ENCODE peak calls at places on chromosomes 5 and 9, in five cellular contexts. One of them, this sample, is unnamed.

GRCh38 chr5:172806897-172807672 is 27.0 kb upstream of the ERGIC1 start:
- DNase-seq in mesenchymal stem cell: peak; percentile 90
- DNase-seq in neuronal stem cell: no peak
- DNase-seq in H9: peak; percentile 89
- DNase-seq in H1: peak; percentile 49
- DNase-seq in this sample: peak; percentile 95

GRCh38 chr9:127444921-127445850 is 6.0 kb downstream of the RPL12 start:
- DNase-seq in mesenchymal stem cell: no peak
- DNase-seq in neuronal stem cell: no peak
- DNase-seq in H9: no peak
- DNase-seq in H1: no peak
- DNase-seq in this sample: no peak

GRCh38 chr5:143374496-143375217 is 28.8 kb downstream of the NR3C1 start:
- DNase-seq in mesenchymal stem cell: no peak
- DNase-seq in neuronal stem cell: no peak
- DNase-seq in H9: no peak
- DNase-seq in H1: no peak
- DNase-seq in this sample: no peak

GRCh38 chr5:73443725-73444498 is 4.7 kb downstream of the FOXD1 start:
- DNase-seq in mesenchymal stem cell: no peak
- DNase-seq in neuronal stem cell: no peak
- DNase-seq in H9: peak; percentile 92
- DNase-seq in H1: peak; percentile 77
- DNase-seq in this sample: no peak

GRCh38 chr5:51651476-51651875 is 268.2 kb downstream of the ISL1 start:
- DNase-seq in mesenchymal stem cell: peak; percentile 40
- DNase-seq in neuronal stem cell: no peak
- DNase-seq in H9: no peak
- DNase-seq in H1: no peak
- DNase-seq in this sample: no peak

GRCh38 chr5:71905804-71906711 is 187.0 kb downstream of the CARTPT start:
- DNase-seq in mesenchymal stem cell: peak; percentile 41
- DNase-seq in neuronal stem cell: no peak
- DNase-seq in H9: no peak
- DNase-seq in H1: no peak
- DNase-seq in this sample: no peak

GRCh38 chr5:110268283-110268682 is 458.2 kb downstream of the TMEM232 start:
- DNase-seq in mesenchymal stem cell: no peak
- DNase-seq in neuronal stem cell: peak; percentile 69
- DNase-seq in H9: no peak
- DNase-seq in H1: no peak
- DNase-seq in this sample: no peak

GRCh38 chr5:174355208-174355612 is 309.7 kb downstream of the NSG2 start:
- DNase-seq in mesenchymal stem cell: peak; percentile 78
- DNase-seq in neuronal stem cell: no peak
- DNase-seq in H9: no peak
- DNase-seq in H1: no peak
- DNase-seq in this sample: peak; percentile 91

GRCh38 chr9:32644698-32645097 is 9.2 kb upstream of the TAF1L start:
- DNase-seq in mesenchymal stem cell: no peak
- DNase-seq in neuronal stem cell: no peak
- DNase-seq in H9: no peak
- DNase-seq in H1: no peak
- DNase-seq in this sample: no peak

GRCh38 chr9:13755551-13755950 is 476.1 kb upstream of the MPDZ start:
- DNase-seq in mesenchymal stem cell: no peak
- DNase-seq in neuronal stem cell: no peak
- DNase-seq in H9: no peak
- DNase-seq in H1: no peak
- DNase-seq in this sample: no peak

GRCh38 chr5:96687812-96688453 is 25.8 kb downstream of the CAST start:
- DNase-seq in mesenchymal stem cell: peak; percentile 74
- DNase-seq in neuronal stem cell: no peak
- DNase-seq in H9: no peak
- DNase-seq in H1: no peak
- DNase-seq in this sample: peak; percentile 64

GRCh38 chr5:75042511-75042910 is 9.8 kb downstream of the GCNT4 start:
- DNase-seq in mesenchymal stem cell: no peak
- DNase-seq in neuronal stem cell: no peak
- DNase-seq in H9: no peak
- DNase-seq in H1: no peak
- DNase-seq in this sample: no peak

GRCh38 chr9:37951671-37952579 is 48.0 kb upstream of the SLC25A51 start:
- DNase-seq in mesenchymal stem cell: no peak
- DNase-seq in neuronal stem cell: no peak
- DNase-seq in H9: no peak
- DNase-seq in H1: no peak
- DNase-seq in this sample: no peak

GRCh38 chr9:77731008-77731698 is 83.0 kb upstream of the GNA14 start:
- DNase-seq in mesenchymal stem cell: no peak
- DNase-seq in neuronal stem cell: no peak
- DNase-seq in H9: no peak
- DNase-seq in H1: no peak
- DNase-seq in this sample: no peak

GRCh38 chr9:136025481-136025880 is 64.3 kb upstream of the UBAC1 start:
- DNase-seq in mesenchymal stem cell: no peak
- DNase-seq in neuronal stem cell: no peak
- DNase-seq in H9: no peak
- DNase-seq in H1: no peak
- DNase-seq in this sample: no peak

GRCh38 chr9:108015690-108016089 is 526.1 kb upstream of the KLF4 start:
- DNase-seq in mesenchymal stem cell: no peak
- DNase-seq in neuronal stem cell: no peak
- DNase-seq in H9: no peak
- DNase-seq in H1: no peak
- DNase-seq in this sample: no peak

GRCh38 chr9:108014353-108014752 is 524.8 kb upstream of the KLF4 start:
- DNase-seq in mesenchymal stem cell: no peak
- DNase-seq in neuronal stem cell: no peak
- DNase-seq in H9: no peak
- DNase-seq in H1: no peak
- DNase-seq in this sample: no peak

GRCh38 chr9:108012405-108012804 is 522.8 kb upstream of the KLF4 start:
- DNase-seq in mesenchymal stem cell: no peak
- DNase-seq in neuronal stem cell: no peak
- DNase-seq in H9: no peak
- DNase-seq in H1: no peak
- DNase-seq in this sample: no peak

GRCh38 chr9:108017671-108018070 is 528.1 kb upstream of the KLF4 start:
- DNase-seq in mesenchymal stem cell: no peak
- DNase-seq in neuronal stem cell: peak; percentile 27
- DNase-seq in H9: no peak
- DNase-seq in H1: no peak
- DNase-seq in this sample: no peak

DNA sequence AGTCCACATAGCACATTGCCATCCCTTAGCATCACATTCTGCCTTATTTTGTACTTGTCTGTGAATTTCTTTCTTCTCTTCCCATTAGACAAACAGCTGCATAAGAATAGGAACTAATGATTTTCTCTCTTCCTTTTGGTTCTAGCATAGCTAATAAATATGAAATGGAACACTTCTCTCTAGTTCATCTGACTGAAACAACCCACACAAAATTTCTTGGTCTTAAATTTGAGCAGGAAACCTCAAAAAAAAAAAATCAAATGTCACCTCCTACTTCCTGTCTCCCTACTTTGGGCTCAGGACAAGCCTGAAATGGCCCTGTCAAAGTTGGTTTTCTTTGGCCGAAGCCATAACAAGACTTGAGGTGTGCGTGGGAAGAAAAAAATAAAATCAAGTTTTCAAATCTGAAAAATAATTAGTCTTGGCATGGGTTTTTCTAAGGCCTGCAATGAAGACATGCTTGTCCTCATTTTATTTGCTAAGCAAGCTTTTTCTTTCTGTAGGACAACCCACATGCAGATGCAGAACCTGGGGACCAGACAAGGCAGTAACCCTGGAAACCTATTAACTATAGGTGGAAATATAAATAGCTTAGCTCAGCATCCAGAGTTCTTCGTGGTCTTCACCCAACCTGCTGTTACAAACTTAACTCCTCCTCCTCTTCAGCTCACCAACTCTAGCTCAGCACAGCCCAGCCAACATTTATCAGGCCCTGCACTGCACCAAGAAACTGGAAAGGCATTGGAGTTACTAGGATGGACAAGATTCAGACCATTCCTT is 523.5 kb upstream of the KLF4 start:
- DNase-seq in mesenchymal stem cell: no peak
- DNase-seq in neuronal stem cell: no peak
- DNase-seq in H9: no peak
- DNase-seq in H1: no peak
- DNase-seq in this sample: no peak
- H2BK12ac ChIP-seq in mesenchymal stem cell: no peak overlapping the region
- H2BK12ac ChIP-seq in neuronal stem cell: no peak overlapping the region
- H2BK12ac ChIP-seq in H9: no peak overlapping the region
- H2BK12ac ChIP-seq in H1: no peak overlapping the region
- H2BK12ac ChIP-seq in this sample: no peak overlapping the region

GRCh38 chr5:151298063-151298462 is 5.5 kb downstream of the SLC36A3 start:
- DNase-seq in mesenchymal stem cell: peak; percentile 65
- DNase-seq in neuronal stem cell: no peak
- DNase-seq in H9: peak; percentile 54
- DNase-seq in H1: no peak
- DNase-seq in this sample: no peak

GRCh38 chr5:151298465-151298864 is 5.1 kb downstream of the SLC36A3 start:
- DNase-seq in mesenchymal stem cell: peak; percentile 16
- DNase-seq in neuronal stem cell: no peak
- DNase-seq in H9: no peak
- DNase-seq in H1: no peak
- DNase-seq in this sample: no peak

GRCh38 chr5:151295801-151296477 is 7.6 kb downstream of the SLC36A3 start:
- DNase-seq in mesenchymal stem cell: no peak
- DNase-seq in neuronal stem cell: no peak
- DNase-seq in H9: no peak
- DNase-seq in H1: no peak
- DNase-seq in this sample: no peak

GRCh38 chr5:151296478-151296830 is 7.1 kb downstream of the SLC36A3 start:
- DNase-seq in mesenchymal stem cell: no peak
- DNase-seq in neuronal stem cell: no peak
- DNase-seq in H9: no peak
- DNase-seq in H1: no peak
- DNase-seq in this sample: no peak

DNA sequence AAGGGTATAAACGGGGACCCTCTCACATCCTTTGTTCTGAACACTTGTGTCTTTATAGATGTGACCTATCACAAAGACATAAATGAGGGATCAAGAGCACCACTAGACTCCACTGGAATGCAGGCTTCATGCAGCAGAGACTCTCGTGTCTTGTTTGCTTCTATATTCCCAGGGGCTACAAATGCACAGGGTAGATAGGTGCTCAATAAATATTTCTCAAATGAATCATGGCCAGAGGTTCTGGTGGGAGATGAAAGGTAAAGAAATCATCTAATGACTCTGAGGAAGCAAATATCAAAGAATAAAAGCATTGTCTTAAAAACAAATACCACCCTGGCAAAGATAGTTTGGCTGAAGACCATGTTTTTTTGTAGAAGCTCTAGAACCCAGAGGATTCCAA is 6.6 kb downstream of the SLC36A3 start:
- DNase-seq in mesenchymal stem cell: no peak
- DNase-seq in neuronal stem cell: no peak
- DNase-seq in H9: no peak
- DNase-seq in H1: no peak
- DNase-seq in this sample: no peak
- H2BK12ac ChIP-seq in mesenchymal stem cell: no peak overlapping the region
- H2BK12ac ChIP-seq in neuronal stem cell: no peak overlapping the region
- H2BK12ac ChIP-seq in H9: no peak overlapping the region
- H2BK12ac ChIP-seq in H1: no peak overlapping the region
- H2BK12ac ChIP-seq in this sample: no peak overlapping the region

DNA sequence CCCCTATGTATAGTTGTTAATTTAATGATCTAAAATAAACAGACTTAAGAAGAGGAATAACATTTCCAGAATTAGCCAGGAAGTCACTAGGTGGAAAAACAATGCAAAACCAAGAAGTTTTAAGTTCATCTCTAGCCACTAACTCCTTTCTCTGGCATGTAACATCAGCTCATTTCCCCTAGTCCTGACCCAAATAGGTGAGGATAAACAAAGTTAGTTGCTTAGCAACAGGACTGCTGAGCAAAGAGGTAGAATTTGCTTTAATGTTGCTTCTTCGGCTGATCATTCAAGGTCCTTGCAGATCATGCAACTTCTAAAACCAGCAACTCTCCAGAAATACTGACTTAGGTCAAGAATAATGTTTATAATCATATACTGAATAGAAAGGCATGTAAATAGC is 675.8 kb downstream of the CETN3 start:
- DNase-seq in mesenchymal stem cell: no peak
- DNase-seq in neuronal stem cell: peak; percentile 3
- DNase-seq in H9: no peak
- DNase-seq in H1: no peak
- DNase-seq in this sample: peak; percentile 19
- H2BK12ac ChIP-seq in mesenchymal stem cell: no peak overlapping the region
- H2BK12ac ChIP-seq in neuronal stem cell: no peak overlapping the region
- H2BK12ac ChIP-seq in H9: no peak overlapping the region
- H2BK12ac ChIP-seq in H1: no peak overlapping the region
- H2BK12ac ChIP-seq in this sample: no peak overlapping the region

GRCh38 chr9:114123031-114123977 is 24.2 kb upstream of the KIF12 start:
- DNase-seq in mesenchymal stem cell: no peak
- DNase-seq in neuronal stem cell: no peak
- DNase-seq in H9: no peak
- DNase-seq in H1: no peak
- DNase-seq in this sample: no peak

GRCh38 chr9:114124138-114124537 is 25.0 kb upstream of the KIF12 start:
- DNase-seq in mesenchymal stem cell: no peak
- DNase-seq in neuronal stem cell: no peak
- DNase-seq in H9: no peak
- DNase-seq in H1: no peak
- DNase-seq in this sample: no peak

GRCh38 chr9:114125614-114126013 is 26.5 kb upstream of the KIF12 start:
- DNase-seq in mesenchymal stem cell: no peak
- DNase-seq in neuronal stem cell: no peak
- DNase-seq in H9: no peak
- DNase-seq in H1: no peak
- DNase-seq in this sample: no peak

GRCh38 chr9:114126247-114127060 is 27.4 kb upstream of the KIF12 start:
- DNase-seq in mesenchymal stem cell: no peak
- DNase-seq in neuronal stem cell: no peak
- DNase-seq in H9: peak; percentile 48
- DNase-seq in H1: no peak
- DNase-seq in this sample: no peak

GRCh38 chr9:114124666-114125580 is 25.8 kb upstream of the KIF12 start:
- DNase-seq in mesenchymal stem cell: no peak
- DNase-seq in neuronal stem cell: no peak
- DNase-seq in H9: no peak
- DNase-seq in H1: no peak
- DNase-seq in this sample: no peak
- H2BK12ac ChIP-seq in mesenchymal stem cell: no peak overlapping the region
- H2BK12ac ChIP-seq in neuronal stem cell: no peak overlapping the region
- H2BK12ac ChIP-seq in H9: no peak overlapping the region
- H2BK12ac ChIP-seq in H1: no peak overlapping the region
- H2BK12ac ChIP-seq in this sample: no peak overlapping the region

This sample was measured in trophoblast cell.